ENCODE peak calls at places on chromosome 1, in nine cellular contexts. F, P, B, S, J, Q, N, I and K are unnamed samples.

GRCh38 chr1:7207875-7208646 is 422.8 kb downstream of the CAMTA1 start:
- DNase-seq in N (peak; percentile 73), Q (peak; percentile 67), J (peak; percentile 64), B (peak; percentile 87), I (peak; percentile 82), S (peak; percentile 35), P (peak; percentile 87), F (peak; percentile 67), K (peak; percentile 86)

GRCh38 chr1:150763631-150764223 is 1.9 kb downstream of the CTSS start:
- DNase-seq in P (no peak), S (peak; percentile 24), N (no peak), I (no peak), B (no peak), J (no peak), F (no peak), Q (no peak), K (no peak)

GRCh38 chr1:12177999-12178441 is 11.2 kb downstream of the TNFRSF1B start:
- DNase-seq in I (no peak), Q (peak; percentile 93), J (peak; percentile 42), B (no peak), S (no peak), P (peak; percentile 46), N (peak; percentile 92), F (no peak), K (peak; percentile 92)

GRCh38 chr1:223741861-223742260 is 29.5 kb downstream of the CAPN2 start:
- DNase-seq in B (peak; percentile 94), Q (no peak), P (no peak), N (peak; percentile 35), S (no peak), F (no peak), J (peak; percentile 77), I (no peak), K (peak; percentile 86)

GRCh38 chr1:170562644-170563338 is 30.8 kb downstream of the GORAB start:
- DNase-seq in N (peak; percentile 95), F (peak; percentile 37), P (peak; percentile 61), Q (peak; percentile 92), S (no peak), B (peak; percentile 87), J (peak; percentile 80), I (no peak), K (peak; percentile 58)

GRCh38 chr1:204503122-204503912 is 8.7 kb upstream of the PIK3C2B start:
- DNase-seq in Q (peak; percentile 85), I (peak; percentile 69), F (peak; percentile 78), N (peak; percentile 72), J (peak; percentile 56), S (peak; percentile 85), P (no peak), B (peak; percentile 75), K (no peak)

GRCh38 chr1:206464456-206464964 is 5.8 kb upstream of the IKBKE start:
- DNase-seq in N (peak; percentile 98), P (no peak), F (peak; percentile 55), I (no peak), J (peak; percentile 74), Q (peak; percentile 94), B (no peak), S (no peak), K (peak; percentile 97)

GRCh38 chr1:90000934-90001676 is 6.2 kb downstream of the ZNF326 start:
- DNase-seq in F (peak; percentile 17), N (no peak), B (peak; percentile 59), I (no peak), Q (no peak), J (no peak), S (peak; percentile 36), P (no peak), K (no peak)

GRCh38 chr1:21766210-21766609 is 16.7 kb downstream of the USP48 start:
- DNase-seq in I (no peak), S (no peak), J (no peak), N (no peak), Q (no peak), P (no peak), F (no peak), B (no peak), K (no peak)

GRCh38 chr1:39631361-39632331 is 7.8 kb downstream of the HEYL start:
- DNase-seq in B (no peak), S (peak; percentile 14), N (peak; percentile 16), J (no peak), P (no peak), F (no peak), Q (no peak), I (no peak), K (peak; percentile 83)

GRCh38 chr1:64917328-64917861 is 49.0 kb downstream of the JAK1 start:
- DNase-seq in J (peak; percentile 78), S (peak; percentile 37), P (no peak), Q (peak; percentile 98), N (peak; percentile 96), B (peak; percentile 89), F (peak; percentile 92), I (peak; percentile 12), K (peak; percentile 83)

GRCh38 chr1:85818371-85818770 is 110.1 kb upstream of the ZNHIT6 start:
- DNase-seq in B (peak; percentile 23), P (no peak), J (no peak), F (peak; percentile 49), Q (peak; percentile 47), I (no peak), S (no peak), N (peak; percentile 62), K (peak; percentile 47)

GRCh38 chr1:71881611-71882010 is 400.7 kb downstream of the NEGR1 start:
- DNase-seq in N (no peak), J (no peak), F (no peak), Q (peak; percentile 23), B (no peak), S (no peak), P (no peak), I (no peak), K (no peak)

GRCh38 chr1:154019280-154019679 is 28.7 kb downstream of the RPS27 start:
- DNase-seq in Q (no peak), J (no peak), S (no peak), I (no peak), N (no peak), B (no peak), P (no peak), F (no peak), K (no peak)
- H3K4me2 ChIP-seq in Q (no peak overlapping the region), J (no peak overlapping the region), S (no peak overlapping the region), I (no peak overlapping the region), N (no peak overlapping the region), B (no peak overlapping the region), P (no peak overlapping the region), F (no peak overlapping the region), K (no peak overlapping the region)

DNA sequence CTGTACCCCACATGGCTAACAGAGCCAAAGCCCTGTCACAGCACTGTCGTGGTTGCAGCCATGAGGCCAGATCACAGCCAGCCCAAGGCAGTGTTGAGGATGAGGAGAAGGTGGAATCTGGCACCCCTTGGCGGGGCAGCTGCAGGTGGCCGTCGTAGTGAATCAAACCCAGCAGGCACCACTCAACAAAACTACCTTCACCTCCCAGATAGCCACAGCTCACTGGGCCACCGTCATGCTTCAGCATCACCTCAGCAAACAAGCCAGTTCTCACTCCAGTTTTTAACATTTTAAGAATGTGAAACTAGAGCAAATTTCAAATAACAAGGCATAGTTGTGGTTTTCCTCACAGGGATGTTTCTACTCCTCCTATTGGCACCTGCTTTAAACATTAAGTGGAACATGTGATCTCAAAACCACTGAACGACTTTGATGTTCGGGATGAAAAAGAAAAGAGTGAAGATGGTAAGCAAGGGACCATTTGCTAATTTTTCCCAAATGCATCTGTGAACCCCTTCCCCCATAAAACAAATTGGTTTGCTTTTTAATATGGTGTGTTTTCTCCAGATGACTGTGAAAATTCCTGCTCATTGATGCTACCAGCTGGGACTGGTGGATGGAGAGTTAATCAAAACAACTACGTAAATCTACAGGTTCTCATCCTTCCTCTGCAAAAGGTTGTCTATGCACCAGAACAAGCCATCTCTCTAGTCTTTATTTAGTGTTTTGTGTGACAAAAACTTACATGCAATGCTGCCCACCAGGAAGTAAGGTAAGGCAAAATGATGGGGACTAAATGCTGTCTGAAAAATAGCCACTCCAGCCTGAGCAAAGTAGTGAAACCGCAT is 45.5 kb downstream of the TOR1AIP2 start:
- DNase-seq in B (no peak), N (peak; percentile 27), J (no peak), Q (no peak), I (no peak), F (no peak), P (no peak), S (no peak), K (no peak)
- H3K4me2 ChIP-seq in B (no peak overlapping the region), N (no peak overlapping the region), J (no peak overlapping the region), Q (no peak overlapping the region), I (no peak overlapping the region), F (no peak overlapping the region), P (no peak overlapping the region), S (no peak overlapping the region), K (no peak overlapping the region)

GRCh38 chr1:43970502-43970901 is 692 bp downstream of the DPH2 start:
- DNase-seq in N (peak; percentile 33), Q (no peak), J (no peak), S (no peak), B (no peak), F (no peak), I (no peak), P (no peak), K (peak; percentile 82)

GRCh38 chr1:43969746-43970466 is at the start of gene DPH2:
- DNase-seq in Q (peak; percentile 97), S (peak; percentile 97), J (peak; percentile 95), B (peak; percentile 99), P (peak; percentile 99), N (peak; percentile 99), I (peak; percentile 98), F (peak; percentile 95), K (peak; percentile 100)

GRCh38 chr1:43970911-43971310 is 1.1 kb downstream of the DPH2 start:
- DNase-seq in J (no peak), F (no peak), B (no peak), S (no peak), I (no peak), P (no peak), Q (no peak), N (no peak), K (no peak)

GRCh38 chr1:43969416-43969745 is 429 bp upstream of the DPH2 start:
- DNase-seq in J (no peak), N (no peak), I (no peak), F (no peak), Q (no peak), B (no peak), P (no peak), S (no peak), K (no peak)

DNA sequence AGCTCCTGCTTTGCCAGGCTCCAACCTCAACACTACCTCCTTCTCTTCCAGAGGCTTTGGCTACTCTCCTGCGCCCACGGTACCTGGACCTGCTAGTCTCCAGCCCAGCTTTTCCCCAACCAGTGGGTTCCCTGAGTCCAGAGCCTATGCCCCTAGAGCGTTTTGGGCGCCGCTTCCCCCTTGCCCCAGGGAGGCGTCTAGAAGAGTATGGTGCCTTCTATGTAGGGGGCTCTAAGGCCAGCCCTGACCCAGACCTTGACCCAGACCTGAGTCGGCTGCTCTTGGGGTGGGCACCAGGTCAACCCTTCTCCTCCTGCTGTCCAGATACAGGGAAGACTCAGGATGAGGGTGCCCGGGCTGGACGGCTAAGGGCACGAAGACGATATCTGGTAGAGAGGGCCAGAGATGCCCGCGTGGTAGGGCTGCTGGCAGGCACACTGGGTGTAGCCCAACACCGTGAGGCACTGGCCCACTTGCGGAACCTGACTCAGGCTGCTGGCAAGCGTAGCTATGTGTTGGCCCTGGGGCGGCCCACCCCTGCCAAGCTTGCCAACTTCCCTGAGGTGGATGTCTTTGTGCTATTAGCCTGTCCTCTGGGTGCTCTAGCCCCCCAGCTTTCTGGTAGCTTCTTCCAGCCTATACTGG is 1.6 kb downstream of the DPH2 start:
- DNase-seq in Q (no peak), I (no peak), J (no peak), N (no peak), B (no peak), S (no peak), F (no peak), P (no peak), K (no peak)
- H3K4me2 ChIP-seq in Q (no peak overlapping the region), I (no peak overlapping the region), J (no peak overlapping the region), N (no peak overlapping the region), B (no peak overlapping the region), S (peak overlapping the region; percentile 98), F (peak overlapping the region; percentile 97), P (no peak overlapping the region), K (no peak overlapping the region)

GRCh38 chr1:54879872-54880271 is 7.1 kb downstream of the DHCR24 start:
- DNase-seq in Q (no peak), B (no peak), N (no peak), S (no peak), P (no peak), J (no peak), F (no peak), I (no peak), K (no peak)
- H3K4me2 ChIP-seq in Q (no peak overlapping the region), B (no peak overlapping the region), N (no peak overlapping the region), S (no peak overlapping the region), P (no peak overlapping the region), J (peak overlapping the region; percentile 3), F (no peak overlapping the region), I (no peak overlapping the region), K (no peak overlapping the region)